ENCODE peak calls at places on chromosome 22, in eight cellular contexts. O, V, B, C, R, Y, H and P are unnamed samples.

GRCh38 chr22:47033648-47034000 is 271.2 kb downstream of the TBC1D22A start:
- DNase-seq in O (no peak), V (no peak), B (no peak), C (no peak), R (no peak), Y (no peak), H (no peak), P (no peak)

GRCh38 chr22:27780161-27780575 is 21.4 kb downstream of the MN1 start:
- DNase-seq in O (no peak), V (peak; percentile 42), B (no peak), C (no peak), R (peak; percentile 76), Y (no peak), H (peak; percentile 87), P (no peak)

GRCh38 chr22:46829140-46829891 is 66.9 kb downstream of the TBC1D22A start:
- DNase-seq in O (no peak), V (no peak), B (peak; percentile 78), C (no peak), R (peak; percentile 97), Y (no peak), H (peak; percentile 89), P (peak; percentile 89)

GRCh38 chr22:43828711-43829447 is 16.8 kb upstream of the EFCAB6 start:
- DNase-seq in O (peak; percentile 25), V (peak; percentile 46), B (no peak), C (peak; percentile 72), R (peak; percentile 30), Y (no peak), H (peak; percentile 76), P (no peak)

GRCh38 chr22:37797874-37798500 is 9.7 kb upstream of the GCAT start:
- DNase-seq in O (no peak), V (no peak), B (no peak), C (no peak), R (no peak), Y (peak; percentile 27), H (no peak), P (no peak)

GRCh38 chr22:30754971-30755759 is 60.5 kb downstream of the OSBP2 start:
- DNase-seq in O (peak; percentile 19), V (peak; percentile 75), B (peak; percentile 70), C (peak; percentile 62), R (peak; percentile 75), Y (peak; percentile 89), H (peak; percentile 90), P (peak; percentile 64)

GRCh38 chr22:22812031-22812905 is 75.3 kb upstream of the IGLL5 start:
- DNase-seq in O (no peak), V (no peak), B (no peak), C (no peak), R (no peak), Y (peak; percentile 9), H (no peak), P (no peak)

GRCh38 chr22:43825651-43826050 is 13.5 kb upstream of the EFCAB6 start:
- DNase-seq in O (no peak), V (no peak), B (no peak), C (no peak), R (no peak), Y (no peak), H (no peak), P (no peak)

GRCh38 chr22:32810241-32811133 is 9.0 kb downstream of the TIMP3 start:
- DNase-seq in O (no peak), V (peak; percentile 35), B (no peak), C (no peak), R (peak; percentile 30), Y (no peak), H (no peak), P (no peak)

GRCh38 chr22:40405178-40406062 is 35.0 kb downstream of the SGSM3 start:
- DNase-seq in O (no peak), V (no peak), B (no peak), C (no peak), R (no peak), Y (no peak), H (no peak), P (no peak)

GRCh38 chr22:40387758-40388157 is 17.4 kb downstream of the SGSM3 start:
- DNase-seq in O (no peak), V (no peak), B (no peak), C (no peak), R (no peak), Y (no peak), H (no peak), P (no peak)

GRCh38 chr22:25159028-25159427 is 40.6 kb upstream of the CRYBB3 start:
- DNase-seq in O (no peak), V (no peak), B (no peak), C (no peak), R (peak; percentile 18), Y (no peak), H (peak; percentile 16), P (peak; percentile 10)

GRCh38 chr22:21642584-21643448 is 714 bp downstream of the SDF2L1 start:
- DNase-seq in O (no peak), V (peak; percentile 61), B (no peak), C (peak; percentile 75), R (peak; percentile 37), Y (peak; percentile 77), H (peak; percentile 50), P (peak; percentile 45)

GRCh38 chr22:32897400-32897799 is 95.9 kb downstream of the TIMP3 start:
- DNase-seq in O (no peak), V (no peak), B (peak; percentile 33), C (no peak), R (peak; percentile 91), Y (no peak), H (no peak), P (peak; percentile 90)

GRCh38 chr22:44107341-44107740 is 73.4 kb upstream of the PARVG start:
- DNase-seq in O (no peak), V (no peak), B (no peak), C (no peak), R (peak; percentile 59), Y (no peak), H (no peak), P (no peak)

GRCh38 chr22:41966225-41966606 is 3.0 kb upstream of the SEPTIN3 start:
- DNase-seq in O (no peak), V (no peak), B (no peak), C (no peak), R (no peak), Y (no peak), H (no peak), P (no peak)

GRCh38 chr22:41964106-41964494 is 5.1 kb upstream of the SEPTIN3 start:
- DNase-seq in O (no peak), V (no peak), B (no peak), C (no peak), R (no peak), Y (no peak), H (no peak), P (no peak)

GRCh38 chr22:41968601-41969000 is 642 bp upstream of the SEPTIN3 start:
- DNase-seq in O (no peak), V (no peak), B (no peak), C (no peak), R (no peak), Y (no peak), H (peak; percentile 31), P (no peak)

GRCh38 chr22:41969110-41969646 is at the start of gene SEPTIN3:
- DNase-seq in O (no peak), V (no peak), B (no peak), C (peak; percentile 40), R (no peak), Y (no peak), H (no peak), P (no peak)

GRCh38 chr22:41966607-41967240 is 2.5 kb upstream of the SEPTIN3 start:
- DNase-seq in O (no peak), V (peak; percentile 25), B (peak; percentile 30), C (no peak), R (peak; percentile 84), Y (peak; percentile 89), H (peak; percentile 87), P (peak; percentile 94)
- TF ChIP-seq CTCF in O (no peak), V (peak; percentile 37), B (peak; percentile 33), C (no peak), R (peak; percentile 42), Y (peak; percentile 51), H (peak; percentile 40), P (peak; percentile 78)

GRCh38 chr22:29032014-29032475 is 29.6 kb downstream of the C22orf31 start:
- DNase-seq in O (no peak), V (peak; percentile 14), B (no peak), C (no peak), R (no peak), Y (no peak), H (peak; percentile 7), P (no peak)
- TF ChIP-seq CTCF in O (no peak), V (no peak), B (no peak), C (no peak), R (peak; percentile 4), Y (no peak), H (no peak), P (peak; percentile 22)

GRCh38 chr22:48836673-48837340 is 990.9 kb downstream of the BRD1 start:
- DNase-seq in O (no peak), V (no peak), B (no peak), C (no peak), R (no peak), Y (no peak), H (no peak), P (no peak)
- TF ChIP-seq CTCF in O (no peak), V (no peak), B (no peak), C (no peak), R (no peak), Y (no peak), H (no peak), P (no peak)

GRCh38 chr22:23827351-23827995 is 11.3 kb downstream of the DERL3 start:
- DNase-seq in O (no peak), V (no peak), B (no peak), C (no peak), R (no peak), Y (no peak), H (no peak), P (no peak)

GRCh38 chr22:23824476-23825245 is 14.1 kb downstream of the DERL3 start:
- DNase-seq in O (no peak), V (no peak), B (no peak), C (no peak), R (no peak), Y (no peak), H (no peak), P (no peak)

GRCh38 chr22:23828800-23829680 is 9.8 kb downstream of the DERL3 start:
- DNase-seq in O (no peak), V (no peak), B (no peak), C (no peak), R (no peak), Y (no peak), H (no peak), P (no peak)

GRCh38 chr22:23825246-23825905 is 13.4 kb downstream of the DERL3 start:
- DNase-seq in O (no peak), V (no peak), B (no peak), C (no peak), R (no peak), Y (no peak), H (no peak), P (no peak)

DNA sequence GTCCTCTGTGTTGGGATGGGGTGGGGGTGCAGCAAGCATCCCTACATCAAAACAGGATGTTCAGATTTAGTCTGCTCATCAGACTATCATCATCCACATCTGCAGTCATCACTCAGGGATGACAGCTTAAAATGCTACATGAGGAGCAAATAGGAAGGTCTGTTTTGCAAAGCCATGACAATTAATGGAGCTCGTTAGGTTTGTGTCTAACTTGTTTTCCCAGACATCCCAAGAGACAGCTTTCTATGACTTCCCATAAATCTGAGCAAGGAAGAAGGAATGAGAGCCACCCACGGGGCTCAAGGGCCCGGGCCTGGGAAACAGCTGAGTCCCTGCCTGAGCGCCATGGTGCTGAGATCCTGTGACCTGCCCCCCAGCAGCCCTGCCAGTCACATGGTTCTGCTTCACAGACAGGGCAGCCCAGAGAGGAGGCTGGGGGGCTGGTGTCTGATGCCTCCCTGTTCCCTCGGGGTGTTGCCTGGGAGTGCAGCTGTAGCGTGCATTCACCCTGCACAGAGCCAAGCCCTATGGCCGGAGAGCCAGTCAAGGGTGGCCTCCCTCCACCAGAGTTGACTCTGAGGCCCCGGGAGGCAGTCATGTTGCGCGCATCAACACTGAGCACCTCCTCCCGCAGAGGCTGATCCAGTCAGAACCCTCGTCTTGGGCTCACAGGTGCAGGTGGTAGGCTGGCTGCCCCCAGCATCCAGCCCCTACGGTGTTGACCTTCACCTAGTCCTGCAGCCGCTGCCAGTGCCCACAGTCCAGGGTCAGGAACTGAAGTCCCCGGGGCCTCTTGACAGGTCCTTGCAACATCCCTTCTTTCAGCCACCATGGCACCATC is 12.1 kb downstream of the DERL3 start:
- DNase-seq in O (no peak), V (no peak), B (no peak), C (no peak), R (peak; percentile 20), Y (no peak), H (peak; percentile 26), P (peak; percentile 47)
- TF ChIP-seq CTCF in O (no peak), V (no peak), B (no peak), C (no peak), R (no peak), Y (no peak), H (no peak), P (no peak)